ENCODE peak calls at places on chromosomes 11 and 22, in ten cellular contexts. One of them, this sample, is unnamed.

GRCh38 chr11:33187851-33188722 is 26.8 kb upstream of the CSTF3 start:
- DNase-seq in epithelial cell of esophagus: no peak
- DNase-seq in HuH-7: no peak
- DNase-seq in activated naive CD4-positive, alpha-beta T cell: no peak
- DNase-seq in activated T-cell treated with anti-CD3 and anti-CD28 coated beads for 24 hours: no peak
- DNase-seq in AG10803: no peak
- DNase-seq in cardiac fibroblast: no peak
- DNase-seq in left colon: peak
- DNase-seq in left ventricle myocardium inferior: no peak
- DNase-seq in T-helper 2 cell: no peak
- DNase-seq in this sample: no peak

GRCh38 chr11:63549411-63549810 is 12.8 kb downstream of the PLAAT4 start:
- DNase-seq in epithelial cell of esophagus: no peak
- DNase-seq in HuH-7: no peak
- DNase-seq in activated naive CD4-positive, alpha-beta T cell: no peak
- DNase-seq in activated T-cell treated with anti-CD3 and anti-CD28 coated beads for 24 hours: no peak
- DNase-seq in AG10803: no peak
- DNase-seq in cardiac fibroblast: no peak
- DNase-seq in left colon: no peak
- DNase-seq in left ventricle myocardium inferior: no peak
- DNase-seq in T-helper 2 cell: no peak
- DNase-seq in this sample: no peak

GRCh38 chr11:14973621-14974020 is 1.5 kb upstream of the CALCA start:
- DNase-seq in epithelial cell of esophagus: peak
- DNase-seq in HuH-7: no peak
- DNase-seq in activated naive CD4-positive, alpha-beta T cell: no peak
- DNase-seq in activated T-cell treated with anti-CD3 and anti-CD28 coated beads for 24 hours: no peak
- DNase-seq in AG10803: no peak
- DNase-seq in cardiac fibroblast: peak
- DNase-seq in left colon: peak
- DNase-seq in left ventricle myocardium inferior: no peak
- DNase-seq in T-helper 2 cell: no peak
- DNase-seq in this sample: no peak

GRCh38 chr11:126051117-126051516 is 11.5 kb downstream of the CDON start:
- DNase-seq in epithelial cell of esophagus: no peak
- DNase-seq in HuH-7: no peak
- DNase-seq in activated naive CD4-positive, alpha-beta T cell: no peak
- DNase-seq in activated T-cell treated with anti-CD3 and anti-CD28 coated beads for 24 hours: no peak
- DNase-seq in AG10803: no peak
- DNase-seq in cardiac fibroblast: no peak
- DNase-seq in left colon: no peak
- DNase-seq in left ventricle myocardium inferior: no peak
- DNase-seq in T-helper 2 cell: no peak
- DNase-seq in this sample: no peak

GRCh38 chr22:44981857-44982256 is 27.9 kb downstream of the PHF21B start:
- DNase-seq in epithelial cell of esophagus: no peak
- DNase-seq in HuH-7: no peak
- DNase-seq in activated naive CD4-positive, alpha-beta T cell: no peak
- DNase-seq in activated T-cell treated with anti-CD3 and anti-CD28 coated beads for 24 hours: no peak
- DNase-seq in AG10803: no peak
- DNase-seq in cardiac fibroblast: no peak
- DNase-seq in left colon: no peak
- DNase-seq in left ventricle myocardium inferior: no peak
- DNase-seq in T-helper 2 cell: no peak
- DNase-seq in this sample: no peak

GRCh38 chr22:37525073-37525745 is 6.0 kb upstream of the CARD10 start:
- DNase-seq in epithelial cell of esophagus: peak
- DNase-seq in HuH-7: no peak
- DNase-seq in activated naive CD4-positive, alpha-beta T cell: no peak
- DNase-seq in activated T-cell treated with anti-CD3 and anti-CD28 coated beads for 24 hours: no peak
- DNase-seq in AG10803: peak
- DNase-seq in cardiac fibroblast: peak
- DNase-seq in left colon: no peak
- DNase-seq in left ventricle myocardium inferior: no peak
- DNase-seq in T-helper 2 cell: no peak
- DNase-seq in this sample: no peak

GRCh38 chr11:69721745-69722144 is 17.9 kb upstream of the FGF19 start:
- DNase-seq in epithelial cell of esophagus: no peak
- DNase-seq in HuH-7: no peak
- DNase-seq in activated naive CD4-positive, alpha-beta T cell: no peak
- DNase-seq in activated T-cell treated with anti-CD3 and anti-CD28 coated beads for 24 hours: no peak
- DNase-seq in AG10803: no peak
- DNase-seq in cardiac fibroblast: no peak
- DNase-seq in left colon: peak
- DNase-seq in left ventricle myocardium inferior: no peak
- DNase-seq in T-helper 2 cell: no peak
- DNase-seq in this sample: no peak

GRCh38 chr11:86473991-86474833 is 99.5 kb downstream of the CCDC81 start:
- DNase-seq in epithelial cell of esophagus: peak
- DNase-seq in HuH-7: no peak
- DNase-seq in activated naive CD4-positive, alpha-beta T cell: no peak
- DNase-seq in activated T-cell treated with anti-CD3 and anti-CD28 coated beads for 24 hours: no peak
- DNase-seq in AG10803: peak
- DNase-seq in cardiac fibroblast: peak
- DNase-seq in left colon: no peak
- DNase-seq in left ventricle myocardium inferior: peak
- DNase-seq in T-helper 2 cell: no peak
- DNase-seq in this sample: no peak

GRCh38 chr11:123690490-123690889 is 36.1 kb upstream of the SCN3B start:
- DNase-seq in epithelial cell of esophagus: peak
- DNase-seq in HuH-7: no peak
- DNase-seq in activated naive CD4-positive, alpha-beta T cell: no peak
- DNase-seq in activated T-cell treated with anti-CD3 and anti-CD28 coated beads for 24 hours: no peak
- DNase-seq in AG10803: peak
- DNase-seq in cardiac fibroblast: peak
- DNase-seq in left colon: no peak
- DNase-seq in left ventricle myocardium inferior: no peak
- DNase-seq in T-helper 2 cell: no peak
- DNase-seq in this sample: no peak

GRCh38 chr11:65425105-65425970 is 2.7 kb downstream of the NEAT1 start:
- DNase-seq in epithelial cell of esophagus: peak
- DNase-seq in HuH-7: no peak
- DNase-seq in activated naive CD4-positive, alpha-beta T cell: no peak
- DNase-seq in activated T-cell treated with anti-CD3 and anti-CD28 coated beads for 24 hours: peak
- DNase-seq in AG10803: peak
- DNase-seq in cardiac fibroblast: peak
- DNase-seq in left colon: peak
- DNase-seq in left ventricle myocardium inferior: peak
- DNase-seq in T-helper 2 cell: peak
- DNase-seq in this sample: peak

GRCh38 chr11:129333873-129334272 is 41.8 kb upstream of the BARX2 start:
- DNase-seq in epithelial cell of esophagus: no peak
- DNase-seq in HuH-7: no peak
- DNase-seq in activated naive CD4-positive, alpha-beta T cell: no peak
- DNase-seq in activated T-cell treated with anti-CD3 and anti-CD28 coated beads for 24 hours: no peak
- DNase-seq in AG10803: no peak
- DNase-seq in cardiac fibroblast: no peak
- DNase-seq in left colon: no peak
- DNase-seq in left ventricle myocardium inferior: no peak
- DNase-seq in T-helper 2 cell: no peak
- DNase-seq in this sample: no peak

GRCh38 chr11:67022341-67022933 is 497 bp upstream of the SYT12 start:
- DNase-seq in epithelial cell of esophagus: peak
- DNase-seq in HuH-7: peak
- DNase-seq in activated naive CD4-positive, alpha-beta T cell: no peak
- DNase-seq in activated T-cell treated with anti-CD3 and anti-CD28 coated beads for 24 hours: no peak
- DNase-seq in AG10803: no peak
- DNase-seq in cardiac fibroblast: peak
- DNase-seq in left colon: peak
- DNase-seq in left ventricle myocardium inferior: no peak
- DNase-seq in T-helper 2 cell: no peak
- DNase-seq in this sample: no peak

GRCh38 chr11:121035823-121036222 is 11.9 kb downstream of the TBCEL start:
- DNase-seq in epithelial cell of esophagus: no peak
- DNase-seq in HuH-7: no peak
- DNase-seq in activated naive CD4-positive, alpha-beta T cell: no peak
- DNase-seq in activated T-cell treated with anti-CD3 and anti-CD28 coated beads for 24 hours: no peak
- DNase-seq in AG10803: peak
- DNase-seq in cardiac fibroblast: peak
- DNase-seq in left colon: no peak
- DNase-seq in left ventricle myocardium inferior: no peak
- DNase-seq in T-helper 2 cell: no peak
- DNase-seq in this sample: no peak

GRCh38 chr11:115927823-115928329 is 423.7 kb upstream of the CADM1 start:
- DNase-seq in epithelial cell of esophagus: no peak
- DNase-seq in HuH-7: no peak
- DNase-seq in activated naive CD4-positive, alpha-beta T cell: no peak
- DNase-seq in activated T-cell treated with anti-CD3 and anti-CD28 coated beads for 24 hours: no peak
- DNase-seq in AG10803: no peak
- DNase-seq in cardiac fibroblast: no peak
- DNase-seq in left colon: no peak
- DNase-seq in left ventricle myocardium inferior: no peak
- DNase-seq in T-helper 2 cell: no peak
- DNase-seq in this sample: no peak

GRCh38 chr11:129998107-129998506 is 4.5 kb downstream of the PRDM10 start:
- DNase-seq in epithelial cell of esophagus: no peak
- DNase-seq in HuH-7: no peak
- DNase-seq in activated naive CD4-positive, alpha-beta T cell: no peak
- DNase-seq in activated T-cell treated with anti-CD3 and anti-CD28 coated beads for 24 hours: no peak
- DNase-seq in AG10803: no peak
- DNase-seq in cardiac fibroblast: no peak
- DNase-seq in left colon: no peak
- DNase-seq in left ventricle myocardium inferior: no peak
- DNase-seq in T-helper 2 cell: no peak
- DNase-seq in this sample: no peak

GRCh38 chr22:28002181-28002700 is 83.2 kb upstream of the PITPNB start:
- DNase-seq in epithelial cell of esophagus: no peak
- DNase-seq in HuH-7: no peak
- DNase-seq in activated naive CD4-positive, alpha-beta T cell: no peak
- DNase-seq in activated T-cell treated with anti-CD3 and anti-CD28 coated beads for 24 hours: no peak
- DNase-seq in AG10803: peak
- DNase-seq in cardiac fibroblast: no peak
- DNase-seq in left colon: no peak
- DNase-seq in left ventricle myocardium inferior: no peak
- DNase-seq in T-helper 2 cell: no peak
- DNase-seq in this sample: no peak

GRCh38 chr11:44863231-44863630 is 87.5 kb downstream of the TP53I11 start:
- DNase-seq in epithelial cell of esophagus: no peak
- DNase-seq in HuH-7: no peak
- DNase-seq in activated naive CD4-positive, alpha-beta T cell: no peak
- DNase-seq in activated T-cell treated with anti-CD3 and anti-CD28 coated beads for 24 hours: no peak
- DNase-seq in AG10803: no peak
- DNase-seq in cardiac fibroblast: no peak
- DNase-seq in left colon: no peak
- DNase-seq in left ventricle myocardium inferior: no peak
- DNase-seq in T-helper 2 cell: no peak
- DNase-seq in this sample: no peak

GRCh38 chr22:37464181-37464580 is 22.0 kb downstream of the MFNG start:
- DNase-seq in epithelial cell of esophagus: no peak
- DNase-seq in HuH-7: no peak
- DNase-seq in activated naive CD4-positive, alpha-beta T cell: no peak
- DNase-seq in activated T-cell treated with anti-CD3 and anti-CD28 coated beads for 24 hours: no peak
- DNase-seq in AG10803: no peak
- DNase-seq in cardiac fibroblast: no peak
- DNase-seq in left colon: no peak
- DNase-seq in left ventricle myocardium inferior: no peak
- DNase-seq in T-helper 2 cell: no peak
- DNase-seq in this sample: no peak

GRCh38 chr11:73404506-73405145 is 28.4 kb downstream of the RELT start:
- DNase-seq in epithelial cell of esophagus: no peak
- DNase-seq in HuH-7: no peak
- DNase-seq in activated naive CD4-positive, alpha-beta T cell: no peak
- DNase-seq in activated T-cell treated with anti-CD3 and anti-CD28 coated beads for 24 hours: no peak
- DNase-seq in AG10803: no peak
- DNase-seq in cardiac fibroblast: no peak
- DNase-seq in left colon: no peak
- DNase-seq in left ventricle myocardium inferior: no peak
- DNase-seq in T-helper 2 cell: no peak
- DNase-seq in this sample: no peak

GRCh38 chr11:131524186-131524585 is 153.8 kb downstream of the NTM start:
- DNase-seq in epithelial cell of esophagus: no peak
- DNase-seq in HuH-7: no peak
- DNase-seq in activated naive CD4-positive, alpha-beta T cell: no peak
- DNase-seq in activated T-cell treated with anti-CD3 and anti-CD28 coated beads for 24 hours: no peak
- DNase-seq in AG10803: no peak
- DNase-seq in cardiac fibroblast: no peak
- DNase-seq in left colon: no peak
- DNase-seq in left ventricle myocardium inferior: no peak
- DNase-seq in T-helper 2 cell: no peak
- DNase-seq in this sample: no peak

GRCh38 chr11:34380696-34381095 is 22.9 kb upstream of the ABTB2 start:
- DNase-seq in epithelial cell of esophagus: peak
- DNase-seq in HuH-7: no peak
- DNase-seq in activated naive CD4-positive, alpha-beta T cell: no peak
- DNase-seq in activated T-cell treated with anti-CD3 and anti-CD28 coated beads for 24 hours: no peak
- DNase-seq in AG10803: peak
- DNase-seq in cardiac fibroblast: no peak
- DNase-seq in left colon: no peak
- DNase-seq in left ventricle myocardium inferior: no peak
- DNase-seq in T-helper 2 cell: no peak
- DNase-seq in this sample: no peak

GRCh38 chr11:131311746-131312145 is 58.7 kb upstream of the NTM start:
- DNase-seq in epithelial cell of esophagus: peak
- DNase-seq in HuH-7: no peak
- DNase-seq in activated naive CD4-positive, alpha-beta T cell: no peak
- DNase-seq in activated T-cell treated with anti-CD3 and anti-CD28 coated beads for 24 hours: no peak
- DNase-seq in AG10803: no peak
- DNase-seq in cardiac fibroblast: no peak
- DNase-seq in left colon: no peak
- DNase-seq in left ventricle myocardium inferior: no peak
- DNase-seq in T-helper 2 cell: no peak
- DNase-seq in this sample: no peak

GRCh38 chr11:131817701-131818188 is 447.3 kb downstream of the NTM start:
- DNase-seq in epithelial cell of esophagus: no peak
- DNase-seq in HuH-7: no peak
- DNase-seq in activated naive CD4-positive, alpha-beta T cell: no peak
- DNase-seq in activated T-cell treated with anti-CD3 and anti-CD28 coated beads for 24 hours: no peak
- DNase-seq in AG10803: no peak
- DNase-seq in cardiac fibroblast: no peak
- DNase-seq in left colon: no peak
- DNase-seq in left ventricle myocardium inferior: no peak
- DNase-seq in T-helper 2 cell: no peak
- DNase-seq in this sample: no peak

GRCh38 chr11:28756977-28757376 is 648.8 kb downstream of the METTL15 start:
- DNase-seq in epithelial cell of esophagus: peak
- DNase-seq in HuH-7: no peak
- DNase-seq in activated naive CD4-positive, alpha-beta T cell: no peak
- DNase-seq in activated T-cell treated with anti-CD3 and anti-CD28 coated beads for 24 hours: no peak
- DNase-seq in AG10803: peak
- DNase-seq in cardiac fibroblast: peak
- DNase-seq in left colon: no peak
- DNase-seq in left ventricle myocardium inferior: no peak
- DNase-seq in T-helper 2 cell: no peak
- DNase-seq in this sample: no peak

GRCh38 chr11:76701701-76702100 is 31.2 kb upstream of the LRRC32 start:
- DNase-seq in epithelial cell of esophagus: no peak
- DNase-seq in HuH-7: no peak
- DNase-seq in activated naive CD4-positive, alpha-beta T cell: no peak
- DNase-seq in activated T-cell treated with anti-CD3 and anti-CD28 coated beads for 24 hours: no peak
- DNase-seq in AG10803: peak
- DNase-seq in cardiac fibroblast: peak
- DNase-seq in left colon: no peak
- DNase-seq in left ventricle myocardium inferior: no peak
- DNase-seq in T-helper 2 cell: no peak
- DNase-seq in this sample: no peak

GRCh38 chr11:69923196-69923595 is 104.0 kb upstream of the FGF3 start:
- DNase-seq in epithelial cell of esophagus: no peak
- DNase-seq in HuH-7: no peak
- DNase-seq in activated naive CD4-positive, alpha-beta T cell: no peak
- DNase-seq in activated T-cell treated with anti-CD3 and anti-CD28 coated beads for 24 hours: no peak
- DNase-seq in AG10803: no peak
- DNase-seq in cardiac fibroblast: no peak
- DNase-seq in left colon: no peak
- DNase-seq in left ventricle myocardium inferior: no peak
- DNase-seq in T-helper 2 cell: no peak
- DNase-seq in this sample: no peak

GRCh38 chr11:69138265-69138664 is 17.5 kb upstream of the SMIM38 start:
- DNase-seq in epithelial cell of esophagus: peak
- DNase-seq in HuH-7: no peak
- DNase-seq in activated naive CD4-positive, alpha-beta T cell: no peak
- DNase-seq in activated T-cell treated with anti-CD3 and anti-CD28 coated beads for 24 hours: no peak
- DNase-seq in AG10803: peak
- DNase-seq in cardiac fibroblast: peak
- DNase-seq in left colon: no peak
- DNase-seq in left ventricle myocardium inferior: no peak
- DNase-seq in T-helper 2 cell: no peak
- DNase-seq in this sample: no peak